ENCODE peak calls at places on chromosomes 5 and 9, in nine cellular contexts. Y is NCI-H2171; G is A549; H is pons; L is activated T-helper 1 cell treated with anti-CD3 and anti-CD28 coated beads, Interleukin-12 subunit alpha, Interleukin-12 subunit beta, Interleukin-2, Interleukin-4 antibody, amounts not matched to agents 30 ng/mL and 10 ng/mL and 1 ng/mL, durations not matched to agents 14 hours and 24 hours and 36 hours; T is NCI-H146; Z is stimulated activated CD8-positive, alpha-beta memory T cell treated with anti-CD3 and anti-CD28 coated beads, Interleukin-4, amount 100 ng/mL, for 24 hours; B is GM13977; E is AG04450. O is an unnamed sample.

GRCh38 chr9:89608646-89609335 is 4.0 kb downstream of the GADD45G start:
- DNase-seq in T (no peak), Y (peak; percentile 65), L (no peak), Z (no peak), H (no peak), G (no peak), E (no peak), B (no peak), O (no peak)

GRCh38 chr5:131677115-131677514 is 42.1 kb upstream of the RAPGEF6 start:
- DNase-seq in B (no peak), Y (no peak), E (no peak), Z (no peak), H (no peak), G (no peak), L (no peak), T (no peak), O (no peak)

GRCh38 chr9:133031496-133031911 is 707 bp downstream of the GTF3C5 start:
- DNase-seq in Z (no peak), B (no peak), Y (no peak), G (peak; percentile 14), E (no peak), H (no peak), L (no peak), T (no peak), O (no peak)

GRCh38 chr9:122562134-122562760 is 9.3 kb downstream of the OR1N2 start:
- DNase-seq in L (no peak), H (no peak), E (no peak), T (no peak), G (no peak), B (no peak), Y (no peak), Z (peak; percentile 13), O (no peak)

GRCh38 chr9:38227656-38228055 is 158.6 kb upstream of the SHB start:
- DNase-seq in Z (no peak), T (peak; percentile 72), E (no peak), Y (no peak), H (peak; percentile 10), L (no peak), B (no peak), G (no peak), O (no peak)

GRCh38 chr5:108418172-108418571 is 36.3 kb upstream of the FBXL17 start:
- DNase-seq in G (no peak), Y (no peak), E (no peak), T (no peak), L (no peak), H (peak; percentile 26), Z (no peak), B (no peak), O (no peak)

GRCh38 chr5:131610198-131611063 is 24.6 kb downstream of the RAPGEF6 start:
- DNase-seq in Y (no peak), Z (no peak), T (no peak), H (no peak), B (no peak), G (peak; percentile 37), E (peak; percentile 83), L (no peak), O (no peak)

GRCh38 chr5:135462304-135462703 is 10.2 kb upstream of the TIFAB start:
- DNase-seq in T (peak; percentile 84), B (peak; percentile 79), G (peak; percentile 73), Z (no peak), L (peak; percentile 37), Y (peak; percentile 58), E (no peak), H (peak; percentile 57), O (no peak)

GRCh38 chr5:171840701-171841522 is 55.3 kb downstream of the SMIM23 start:
- DNase-seq in L (no peak), B (no peak), Y (peak; percentile 9), Z (no peak), H (no peak), E (no peak), G (no peak), T (no peak), O (no peak)

GRCh38 chr5:173869316-173869715 is 18.8 kb upstream of the CPEB4 start:
- DNase-seq in Y (no peak), B (no peak), L (no peak), E (no peak), H (peak; percentile 97), Z (no peak), T (no peak), G (no peak), O (no peak)

GRCh38 chr5:88203977-88204735 is 64.5 kb downstream of the TMEM161B start:
- DNase-seq in B (no peak), T (no peak), L (peak; percentile 5), G (no peak), E (no peak), H (no peak), Z (no peak), Y (no peak), O (no peak)

GRCh38 chr9:105064248-105065118 is 136.5 kb upstream of the ABCA1 start:
- DNase-seq in G (peak; percentile 96), Z (no peak), Y (peak; percentile 89), T (peak; percentile 5), B (no peak), E (peak; percentile 92), L (no peak), H (peak; percentile 90), O (peak; percentile 66)

GRCh38 chr5:152066760-152067159 is 142.1 kb upstream of the GLRA1 start:
- DNase-seq in Y (no peak), Z (no peak), T (no peak), E (no peak), G (no peak), L (no peak), H (no peak), B (no peak), O (no peak)

GRCh38 chr5:154962494-154962893 is 21.6 kb downstream of the MRPL22 start:
- DNase-seq in Z (no peak), T (no peak), H (no peak), E (no peak), L (no peak), Y (no peak), B (peak; percentile 43), G (peak; percentile 16), O (no peak)

GRCh38 chr5:53601570-53601969 is 41.1 kb downstream of the NDUFS4 start:
- DNase-seq in H (no peak), E (no peak), T (no peak), L (no peak), G (peak; percentile 87), Z (no peak), B (no peak), Y (no peak), O (no peak)

GRCh38 chr9:114216081-114216480 is 60.7 kb downstream of the COL27A1 start:
- DNase-seq in T (no peak), E (no peak), Z (no peak), H (no peak), L (no peak), Y (no peak), G (no peak), B (no peak), O (peak; percentile 18)

GRCh38 chr9:99405369-99405768 is 183.3 kb downstream of the SEC61B start:
- DNase-seq in G (no peak), Z (no peak), E (no peak), T (no peak), B (no peak), L (no peak), Y (no peak), H (no peak), O (no peak)

GRCh38 chr9:125434986-125435775 is 173.6 kb downstream of the GAPVD1 start:
- DNase-seq in T (no peak), L (no peak), H (no peak), B (no peak), Y (no peak), Z (no peak), E (no peak), G (no peak), O (no peak)

GRCh38 chr9:134059188-134059641 is 8.6 kb downstream of the BRD3 start:
- DNase-seq in L (no peak), Z (no peak), E (no peak), G (no peak), H (no peak), B (no peak), T (no peak), Y (no peak), O (no peak)

GRCh38 chr5:132773601-132774355 is 3.3 kb downstream of the SEPTIN8 start:
- DNase-seq in T (no peak), G (no peak), Y (peak; percentile 40), E (no peak), L (no peak), Z (no peak), B (no peak), H (peak; percentile 38), O (no peak)

GRCh38 chr5:71974622-71975021 is 132.7 kb upstream of the MAP1B start:
- DNase-seq in B (no peak), E (no peak), H (no peak), L (no peak), T (no peak), G (peak; percentile 18), Z (no peak), Y (no peak), O (no peak)

GRCh38 chr5:66498791-66499207 is 97.4 kb upstream of the MAST4 start:
- DNase-seq in Y (no peak), E (no peak), H (peak; percentile 12), B (peak; percentile 18), L (no peak), Z (no peak), T (peak; percentile 70), G (peak; percentile 11), O (no peak)

GRCh38 chr5:5678909-5679308 is 256.4 kb downstream of the ICE1 start:
- DNase-seq in Y (no peak), E (no peak), G (peak; percentile 6), Z (no peak), L (no peak), H (no peak), T (no peak), B (no peak), O (no peak)

GRCh38 chr5:56099346-56099745 is 104.6 kb upstream of the IL6ST start:
- DNase-seq in H (no peak), G (no peak), E (no peak), L (no peak), T (no peak), Y (no peak), Z (no peak), B (no peak), O (no peak)

GRCh38 chr5:143182901-143183820 is 220.3 kb downstream of the NR3C1 start:
- DNase-seq in E (no peak), Y (no peak), Z (peak; percentile 33), L (peak; percentile 68), B (peak; percentile 36), H (no peak), T (peak; percentile 48), G (peak; percentile 23), O (no peak)

GRCh38 chr9:33044677-33045282 is 19.7 kb downstream of the DNAJA1 start:
- DNase-seq in E (no peak), Z (no peak), H (peak; percentile 28), Y (peak; percentile 12), B (no peak), G (peak; percentile 67), T (peak; percentile 76), L (no peak), O (peak; percentile 26)

GRCh38 chr5:110784901-110785300 is 46.1 kb downstream of the SLC25A46 start:
- DNase-seq in G (no peak), H (no peak), Y (no peak), B (no peak), T (no peak), L (no peak), E (no peak), Z (no peak), O (no peak)

GRCh38 chr5:132251220-132251725 is 6.2 kb upstream of the PDLIM4 start:
- DNase-seq in B (no peak), T (no peak), H (no peak), L (no peak), G (no peak), E (no peak), Z (no peak), Y (no peak), O (no peak)

GRCh38 chr5:154487541-154487940 is 9.5 kb upstream of the HAND1 start:
- DNase-seq in H (no peak), B (peak; percentile 89), G (no peak), Z (peak; percentile 23), E (no peak), L (no peak), T (no peak), Y (no peak), O (no peak)

GRCh38 chr5:110951373-110951791 is 120.1 kb upstream of the TSLP start:
- DNase-seq in B (no peak), Y (no peak), T (no peak), G (no peak), L (no peak), H (no peak), Z (no peak), E (no peak), O (no peak)

GRCh38 chr9:19998153-19998552 is 209.3 kb upstream of the SLC24A2 start:
- DNase-seq in L (no peak), Z (no peak), T (no peak), B (no peak), H (no peak), Y (no peak), E (no peak), G (peak; percentile 9), O (no peak)

O was measured in caudate nucleus.